ENCODE peak calls at places on chromosomes 6 and 20, in four cellular contexts. X is HepG2, H is K562, L is mammary epithelial cell. C is an unnamed sample. For H3K79me2, the result is how much of the 10 kb centered on the place peaks cover.

GRCh38 chr6:89035252-89036106 is 45.1 kb upstream of the PNRC1 start:
- DNase-seq in H (peak), X (peak), L (peak), C (no peak)

GRCh38 chr20:33767100-33767499 is 35.3 kb downstream of the ZNF341 start:
- DNase-seq in L (no peak), H (no peak), X (no peak), C (no peak)

GRCh38 chr20:17898548-17898994 is 70.0 kb downstream of the SNX5 start:
- DNase-seq in L (peak), H (peak), X (peak), C (peak)

GRCh38 chr6:155583997-155584396 is 128.4 kb upstream of the NOX3 start:
- DNase-seq in X (no peak), H (no peak), L (no peak), C (no peak)

GRCh38 chr20:31484001-31484400 is 8.9 kb downstream of the REM1 start:
- DNase-seq in H (peak), L (no peak), X (no peak), C (no peak)

GRCh38 chr6:169997930-169998218 is 246.5 kb downstream of the ERMARD start:
- DNase-seq in H (no peak), L (no peak), X (no peak), C (no peak)

GRCh38 chr20:24665196-24665595 is 195.8 kb downstream of the SYNDIG1 start:
- DNase-seq in H (no peak), X (no peak), L (no peak), C (no peak)

GRCh38 chr6:45491874-45492273 is 114.1 kb upstream of the SUPT3H start:
- DNase-seq in L (no peak), H (no peak), X (no peak), C (no peak)

GRCh38 chr20:37192137-37192854 is 12.9 kb upstream of the MROH8 start:
- DNase-seq in L (peak), X (peak), H (peak), C (peak)

GRCh38 chr6:159761135-159761872 is 541 bp upstream of the ACAT2 start:
- DNase-seq in X (peak), L (peak), H (peak), C (no peak)

GRCh38 chr6:16762547-16763477 is 1.6 kb upstream of the ATXN1 start:
- DNase-seq in X (peak), H (peak), L (peak), C (peak)

GRCh38 chr6:22322103-22322882 is 25.5 kb upstream of the PRL start:
- DNase-seq in H (no peak), L (no peak), X (no peak), C (no peak)

GRCh38 chr20:32429745-32430360 is 71.7 kb downstream of the ASXL1 start:
- DNase-seq in X (no peak), H (no peak), L (no peak), C (no peak)

GRCh38 chr6:43926644-43927524 is 156.9 kb downstream of the VEGFA start:
- DNase-seq in H (peak), X (peak), L (peak), C (no peak)

GRCh38 chr20:51700809-51701285 is 67.3 kb downstream of the ATP9A start:
- DNase-seq in L (peak), H (peak), X (peak), C (peak)

GRCh38 chr6:17869753-17870050 is 117.7 kb downstream of the KIF13A start:
- DNase-seq in L (no peak), X (no peak), H (peak), C (no peak)

GRCh38 chr6:95687839-95688238 is 110.5 kb downstream of the MANEA start:
- DNase-seq in H (no peak), X (no peak), L (no peak), C (no peak)

GRCh38 chr6:124007266-124007665 is 203.6 kb downstream of the NKAIN2 start:
- DNase-seq in L (no peak), X (no peak), H (no peak), C (no peak)

GRCh38 chr6:70479236-70479635 is 65.9 kb downstream of the FAM135A start:
- DNase-seq in H (no peak), X (no peak), L (no peak), C (no peak)

GRCh38 chr6:111837641-111838500 is 35.4 kb downstream of the FYN start:
- DNase-seq in X (no peak), L (no peak), H (no peak), C (no peak)

GRCh38 chr20:51995038-51995437 is 192.7 kb upstream of the SALL4 start:
- DNase-seq in H (no peak), L (no peak), X (no peak), C (no peak)

GRCh38 chr20:2798814-2799213 is 1.6 kb downstream of the CPXM1 start:
- DNase-seq in H (peak), L (no peak), X (no peak), C (no peak)

GRCh38 chr6:16698988-16699868 is 62.0 kb downstream of the ATXN1 start:
- DNase-seq in L (peak), X (peak), H (no peak), C (no peak)

GRCh38 chr20:49424536-49424935 is 57.9 kb downstream of the KCNB1 start:
- DNase-seq in H (peak), L (no peak), X (no peak), C (no peak)

GRCh38 chr20:58747400-58747672 is 54.7 kb downstream of the NPEPL1 start:
- DNase-seq in H (no peak), X (no peak), L (no peak), C (no peak)

GRCh38 chr6:164133095-164133494 is 718.6 kb downstream of the QKI start:
- DNase-seq in X (no peak), H (no peak), L (no peak), C (no peak)

GRCh38 chr20:50535162-50535561 is 25.0 kb downstream of the PTPN1 start:
- DNase-seq in L (no peak), X (no peak), H (no peak), C (no peak)
- H3K79me2 ChIP-seq in L (half or more), X (half or more), H (half or more), C (under half)

GRCh38 chr20:56634307-56634706 is 5.2 kb downstream of the TFAP2C start:
- DNase-seq in L (peak), X (no peak), H (no peak), C (no peak)
- H3K79me2 ChIP-seq in L (half or more), X (under half), H (under half), C (under half)

GRCh38 chr20:62376112-62377063 is 9.3 kb upstream of the LAMA5 start:
- DNase-seq in X (peak), L (peak), H (no peak), C (no peak)

GRCh38 chr20:62377064-62377461 is 9.8 kb upstream of the RPS21 start:
- DNase-seq in H (no peak), L (no peak), X (no peak), C (no peak)

GRCh38 chr20:62381202-62381797 is 5.6 kb upstream of the RPS21 start:
- DNase-seq in H (peak), L (peak), X (no peak), C (no peak)

GRCh38 chr20:62377615-62378085 is 9.3 kb upstream of the RPS21 start:
- DNase-seq in H (no peak), X (no peak), L (no peak), C (no peak)

DNA sequence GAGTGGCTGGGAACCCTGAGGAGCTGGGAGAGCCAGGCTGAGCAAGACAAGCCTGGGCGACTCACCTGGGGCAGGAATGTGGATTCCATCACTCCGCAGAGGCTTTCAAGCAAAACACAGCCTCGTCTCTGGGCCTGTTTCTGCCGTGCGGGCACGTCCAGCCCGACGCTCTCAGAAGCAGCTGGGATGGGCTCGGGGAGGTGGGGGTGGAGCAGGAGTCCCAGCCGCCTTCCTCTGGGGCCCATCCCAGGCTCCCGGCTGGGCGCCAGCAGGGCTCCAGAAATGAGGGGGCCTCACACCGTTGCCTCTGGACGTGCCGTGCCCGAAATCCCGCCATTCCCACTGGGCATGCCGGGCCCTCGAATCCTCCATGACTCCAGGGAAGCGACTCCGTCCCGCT is 8.7 kb upstream of the RPS21 start:
- DNase-seq in L (peak), X (no peak), H (no peak), C (no peak)
- H3K79me2 ChIP-seq in L (under half), X (under half), H (under half), C (under half)

DNA sequence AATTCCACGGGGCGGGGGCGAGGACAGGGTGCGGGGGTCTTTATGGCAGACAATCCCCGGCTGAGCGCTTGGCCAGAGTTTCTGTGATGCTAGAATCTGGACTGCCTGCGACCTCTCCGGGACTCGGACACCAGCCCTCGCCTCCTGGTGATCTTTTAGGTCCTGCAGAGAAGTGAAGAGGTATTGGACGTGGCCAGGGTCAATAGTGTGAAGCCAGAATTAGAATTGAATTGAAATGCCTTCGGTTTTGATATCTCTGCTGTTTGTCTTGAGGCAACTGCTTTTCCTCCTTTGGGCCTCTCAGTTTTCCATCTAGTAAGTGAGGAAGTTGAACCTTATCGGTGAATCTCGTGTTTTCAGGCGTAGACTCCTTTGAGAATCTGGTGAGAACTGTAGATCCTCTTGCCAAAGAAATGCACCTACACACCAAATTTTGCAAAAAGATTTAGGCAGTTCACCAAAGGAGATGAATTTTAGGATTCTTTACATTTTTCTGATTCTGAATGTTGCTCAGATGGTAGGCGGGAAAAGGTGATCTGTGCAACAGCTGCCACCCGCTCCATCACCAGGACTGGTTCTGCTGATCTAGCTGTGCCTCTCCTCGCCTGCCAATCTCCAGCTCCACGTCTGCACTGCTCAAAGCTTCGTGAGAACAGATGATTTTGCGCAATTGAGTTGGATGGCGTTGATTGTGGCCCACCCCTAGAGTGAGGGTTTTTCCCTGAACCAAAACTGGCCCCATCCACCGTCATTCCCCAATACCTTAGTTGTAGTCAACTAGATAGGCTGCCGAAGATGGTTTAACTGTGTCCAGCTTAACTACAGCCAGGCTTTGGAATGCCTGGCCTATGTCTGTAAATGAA is 837 bp upstream of the OSER1 start:
- DNase-seq in X (no peak), H (peak), L (peak), C (no peak)
- H3K79me2 ChIP-seq in X (half or more), H (under half), L (under half), C (under half)

GRCh38 chr20:57224641-57225138 is 41.8 kb downstream of the BMP7 start:
- DNase-seq in X (no peak), L (no peak), H (no peak), C (no peak)
- H3K79me2 ChIP-seq in X (under half), L (under half), H (under half), C (under half)

GRCh38 chr6:157989541-157990289 is 8.1 kb downstream of the SYNJ2 start:
- DNase-seq in L (peak), X (no peak), H (peak), C (no peak)
- H3K79me2 ChIP-seq in L (half or more), X (half or more), H (half or more), C (under half)

GRCh38 chr6:11229267-11230043 is 3.0 kb downstream of the NEDD9 start:
- DNase-seq in X (no peak), H (no peak), L (peak), C (no peak)
- H3K79me2 ChIP-seq in X (half or more), H (under half), L (half or more), C (under half)

GRCh38 chr20:63696628-63697356 is at the start of gene TNFRSF6B:
- DNase-seq in L (no peak), H (no peak), X (no peak), C (no peak)

GRCh38 chr20:63695419-63696310 is 787 bp upstream of the TNFRSF6B start:
- DNase-seq in X (no peak), H (no peak), L (no peak), C (no peak)

GRCh38 chr20:63697357-63697867 is 960 bp downstream of the TNFRSF6B start:
- DNase-seq in H (no peak), X (no peak), L (peak), C (peak)

GRCh38 chr20:63694596-63695418 is 1.6 kb upstream of the TNFRSF6B start:
- DNase-seq in H (no peak), X (no peak), L (no peak), C (no peak)

GRCh38 chr20:63696311-63696627 is 183 bp upstream of the TNFRSF6B start:
- DNase-seq in X (no peak), L (peak), H (no peak), C (peak)
- H3K79me2 ChIP-seq in X (under half), L (under half), H (under half), C (under half)

GRCh38 chr6:680204-680603 is 12.7 kb downstream of the EXOC2 start:
- DNase-seq in X (no peak), H (no peak), L (no peak), C (peak)
- H3K79me2 ChIP-seq in X (under half), H (half or more), L (half or more), C (under half)

C was measured in Karpas-422.